ENCODE peak calls at places on chromosomes 5 and 9, in five cellular contexts. N is body of pancreas, P is progenitor cell of endocrine pancreas, T is DMS53, L is gastrocnemius medialis. Y is an unnamed sample.

GRCh38 chr5:35988529-35988928 is 2.7 kb downstream of the UGT3A1 start:
- DNase-seq in N (no peak), P (no peak), T (no peak), L (no peak), Y (no peak)

GRCh38 chr9:83520292-83520691 is 17.9 kb downstream of the FRMD3 start:
- DNase-seq in N (no peak), P (no peak), T (no peak), L (no peak), Y (no peak)

GRCh38 chr9:97848237-97848581 is 4.8 kb upstream of the FOXE1 start:
- DNase-seq in N (no peak), P (no peak), T (no peak), L (no peak), Y (no peak)

GRCh38 chr9:84953797-84954695 is 284.5 kb downstream of the NTRK2 start:
- DNase-seq in N (peak), P (peak), T (peak), L (peak), Y (peak)

GRCh38 chr9:136122425-136123383 is 4.0 kb upstream of the TMEM250 start:
- DNase-seq in N (peak), P (peak), T (peak), L (peak), Y (peak)

GRCh38 chr9:136505406-136506403 is 22.9 kb upstream of the SEC16A start:
- DNase-seq in N (no peak), P (no peak), T (no peak), L (no peak), Y (no peak)

GRCh38 chr9:110659891-110660541 is 8.6 kb upstream of the MUSK start:
- DNase-seq in N (no peak), P (no peak), T (no peak), L (no peak), Y (no peak)

GRCh38 chr9:130118841-130119520 is 53.2 kb upstream of the NCS1 start:
- DNase-seq in N (peak), P (no peak), T (peak), L (no peak), Y (no peak)

Y was measured in D721Med.